ENCODE peak calls at places on chromosomes 2 and 18, in four cellular contexts. J is K562, G is HepG2, U is GM12878. P is an unnamed sample.

GRCh38 chr2:73925033-73925704 is 1.5 kb upstream of the DGUOK start:
- DNase-seq in U (no peak), G (no peak), J (no peak), P (no peak)

GRCh38 chr18:44979813-44980212 is 299.1 kb downstream of the SETBP1 start:
- DNase-seq in J (no peak), G (no peak), U (no peak), P (no peak)

GRCh38 chr2:133676392-133677130 is 108.3 kb upstream of the NCKAP5 start:
- DNase-seq in U (no peak), J (no peak), G (no peak), P (no peak)

GRCh38 chr2:17583646-17584045 is 43.1 kb downstream of the VSNL1 start:
- DNase-seq in J (no peak), U (no peak), G (no peak), P (no peak)

GRCh38 chr2:36389081-36389480 is 33.5 kb downstream of the CRIM1 start:
- DNase-seq in G (no peak), U (no peak), J (no peak), P (no peak)

GRCh38 chr2:161420406-161421025 is 4.4 kb downstream of the TBR1 start:
- DNase-seq in J (no peak), U (no peak), G (no peak), P (no peak)

GRCh38 chr18:35672897-35673296 is 91.4 kb downstream of the GALNT1 start:
- DNase-seq in G (no peak), U (no peak), J (no peak), P (no peak)

GRCh38 chr2:147649288-147649687 is 195.5 kb upstream of the ACVR2A start:
- DNase-seq in J (no peak), G (no peak), U (no peak), P (no peak)

GRCh38 chr2:114066186-114066747 is 176.4 kb downstream of the ACTR3 start:
- DNase-seq in U (no peak), G (no peak), J (no peak), P (no peak)

GRCh38 chr18:69715322-69715721 is 232.4 kb downstream of the CD226 start:
- DNase-seq in U (no peak), J (no peak), G (no peak), P (no peak)

DNA sequence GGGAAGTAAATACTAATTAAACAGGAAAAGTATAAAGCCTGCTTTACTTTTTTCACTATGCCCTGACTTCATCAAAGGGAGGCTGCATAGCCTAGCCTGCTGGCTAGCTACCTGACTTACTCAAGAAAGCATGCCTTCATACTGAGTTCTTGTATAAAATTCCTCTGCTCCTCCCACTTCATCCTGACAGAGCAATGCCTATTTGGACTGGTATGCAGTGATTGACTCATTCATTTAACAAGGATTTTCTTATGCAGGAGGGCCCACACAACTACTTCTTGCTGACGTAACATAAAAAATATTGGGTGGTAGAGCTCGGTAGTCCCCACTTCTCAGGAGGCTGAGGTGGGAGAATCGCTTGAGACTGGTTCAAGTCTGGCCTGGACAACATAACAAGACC is 70.5 kb downstream of the PRPF40A start:
- DNase-seq in U (no peak), J (no peak), G (peak), P (no peak)
- TF ChIP-seq CREM in U (no peak), J (no peak), G (no peak), P (no peak)

GRCh38 chr18:20966795-20967194 is 144.8 kb downstream of the ROCK1 start:
- DNase-seq in G (no peak), U (no peak), J (no peak), P (no peak)

GRCh38 chr18:20971886-20972267 is 139.7 kb downstream of the ROCK1 start:
- DNase-seq in J (peak), G (peak), U (no peak), P (no peak)
- TF ChIP-seq MAX in J (no peak), G (no peak), U (no peak), P (no peak)

GRCh38 chr18:73124165-73124564 is 256.4 kb upstream of the NETO1 start:
- DNase-seq in J (no peak), U (no peak), G (no peak), P (no peak)

GRCh38 chr18:73121207-73121606 is 253.4 kb upstream of the NETO1 start:
- DNase-seq in J (no peak), U (no peak), G (no peak), P (no peak)

GRCh38 chr18:73118121-73118816 is 250.5 kb upstream of the NETO1 start:
- DNase-seq in G (no peak), U (no peak), J (no peak), P (no peak)

GRCh38 chr18:73120626-73121025 is 252.8 kb upstream of the NETO1 start:
- DNase-seq in U (no peak), J (no peak), G (no peak), P (no peak)

DNA sequence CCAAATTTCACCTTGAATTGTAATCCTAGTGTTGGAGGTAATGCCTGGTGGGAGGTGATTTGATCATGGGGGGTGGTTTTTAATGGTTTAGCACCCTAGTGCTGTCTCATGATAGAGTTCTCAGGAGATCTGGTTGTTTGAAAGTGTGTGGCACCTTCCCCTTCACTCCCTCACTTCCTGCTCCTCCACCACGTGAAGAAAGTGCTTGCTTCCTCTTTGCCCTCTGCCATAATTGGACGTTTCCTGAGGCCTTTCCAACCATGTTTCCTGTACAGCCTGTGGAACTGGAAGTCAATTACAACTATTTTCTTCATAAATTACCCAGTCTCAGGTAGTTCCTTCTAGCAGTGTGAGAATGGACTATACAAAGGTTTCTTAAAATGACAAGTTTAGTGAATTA is 251.8 kb upstream of the NETO1 start:
- DNase-seq in U (no peak), J (no peak), G (no peak), P (no peak)
- TF ChIP-seq CREM in U (no peak), J (no peak), G (no peak), P (no peak)

GRCh38 chr2:241095594-241096290 is 6.3 kb downstream of the MTERF4 start:
- DNase-seq in G (no peak), J (no peak), U (no peak), P (no peak)
- TF ChIP-seq MAX in G (no peak), J (no peak), U (no peak), P (no peak)

GRCh38 chr2:191311156-191311555 is 66.0 kb downstream of the MYO1B start:
- DNase-seq in U (no peak), G (no peak), J (no peak), P (no peak)

GRCh38 chr2:191314697-191315364 is 69.6 kb downstream of the MYO1B start:
- DNase-seq in J (no peak), U (no peak), G (no peak), P (no peak)

GRCh38 chr2:191312163-191312562 is 67.0 kb downstream of the MYO1B start:
- DNase-seq in U (no peak), G (no peak), J (no peak), P (no peak)

GRCh38 chr2:191312662-191313061 is 67.5 kb downstream of the MYO1B start:
- DNase-seq in J (no peak), G (no peak), U (no peak), P (no peak)

DNA sequence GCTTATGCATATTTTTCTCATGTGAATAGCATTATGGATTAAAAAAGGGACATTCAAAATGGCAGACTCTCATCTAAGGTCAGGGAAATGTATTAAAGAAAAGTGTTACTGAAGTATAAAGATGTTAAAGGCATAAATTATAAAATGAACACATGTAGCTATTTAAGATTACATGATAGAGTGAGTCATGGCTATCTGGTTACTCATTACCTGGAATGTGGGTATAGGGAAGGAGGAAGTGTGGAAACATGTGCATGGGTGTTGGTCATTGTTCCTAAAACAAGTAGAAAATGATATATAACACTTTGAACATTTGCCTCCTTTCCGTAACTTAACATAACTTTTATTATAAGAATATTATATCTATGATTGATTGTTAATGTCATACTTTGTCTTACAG is 66.4 kb downstream of the MYO1B start:
- DNase-seq in U (no peak), J (no peak), G (peak), P (no peak)
- TF ChIP-seq CREM in U (no peak), J (no peak), G (no peak), P (no peak)

DNA sequence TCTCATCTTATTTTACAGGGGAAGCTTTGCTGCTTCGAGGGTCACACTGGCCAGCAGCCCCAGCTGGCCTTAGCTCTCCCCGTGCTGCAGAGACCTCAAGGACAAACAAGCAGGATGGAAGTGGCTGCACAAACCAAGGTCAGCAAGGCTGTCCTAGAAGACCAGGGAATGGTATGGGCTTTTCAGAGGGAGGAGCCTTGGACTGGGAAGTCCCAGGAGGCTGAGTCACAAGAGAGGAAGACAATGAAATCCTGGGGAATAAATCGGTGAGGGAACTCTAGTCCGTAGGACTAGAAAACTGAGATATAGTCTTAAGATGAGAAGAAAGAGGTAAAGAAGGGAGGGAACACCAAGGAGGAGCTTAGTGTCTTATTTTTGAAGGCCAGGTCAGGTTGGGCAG is 15.7 kb downstream of the CREG2 start:
- DNase-seq in G (no peak), U (no peak), J (no peak), P (no peak)
- TF ChIP-seq MAX in G (no peak), U (no peak), J (no peak), P (no peak)